ENCODE peak calls at places on chromosomes 7 and 10, in eight cellular contexts. Q is keratinocyte, K is astrocyte, J is fibroblast of lung, D is hepatocyte, A is neural progenitor cell, T is PC-3, C is HCT116. Z is an unnamed sample.

GRCh38 chr10:49280001-49280408 is 19.0 kb upstream of the C10orf71 start:
- DNase-seq in Q (no peak), K (peak), J (peak), D (no peak), A (no peak), T (peak), C (no peak), Z (no peak)

GRCh38 chr7:157875230-157876179 is 538.7 kb downstream of the DNAJB6 start:
- DNase-seq in Q (no peak), K (no peak), J (no peak), D (peak), A (peak), T (peak), C (peak), Z (peak)

GRCh38 chr7:8277394-8277982 is 15.5 kb upstream of the ICA1 start:
- DNase-seq in Q (no peak), K (no peak), J (no peak), D (peak), A (peak), T (peak), C (no peak), Z (peak)

GRCh38 chr10:24951201-24952145 is 933 bp downstream of the PRTFDC1 start:
- DNase-seq in Q (no peak), K (no peak), J (peak), D (peak), A (peak), T (no peak), C (no peak), Z (peak)

GRCh38 chr7:144941127-144941526 is 105.3 kb upstream of the TPK1 start:
- DNase-seq in Q (no peak), K (no peak), J (no peak), D (no peak), A (peak), T (no peak), C (no peak), Z (no peak)

GRCh38 chr10:131689016-131689415 is 211.8 kb upstream of the PPP2R2D start:
- DNase-seq in Q (no peak), K (no peak), J (no peak), D (no peak), A (peak), T (no peak), C (no peak), Z (no peak)

GRCh38 chr10:86855503-86855902 is 99.1 kb downstream of the BMPR1A start:
- DNase-seq in Q (no peak), K (no peak), J (no peak), D (no peak), A (no peak), T (no peak), C (no peak), Z (no peak)

GRCh38 chr10:33331020-33331557 is 3.4 kb downstream of the NRP1 start:
- DNase-seq in Q (no peak), K (no peak), J (peak), D (no peak), A (peak), T (peak), C (no peak), Z (no peak)

GRCh38 chr10:111370101-111370500 is 293.3 kb downstream of the ADRA2A start:
- DNase-seq in Q (no peak), K (no peak), J (no peak), D (no peak), A (no peak), T (no peak), C (no peak), Z (no peak)

GRCh38 chr7:27128776-27129728 is 1.5 kb downstream of the HOXA4 start:
- DNase-seq in Q (no peak), K (no peak), J (peak), D (no peak), A (no peak), T (no peak), C (no peak), Z (no peak)
- TF ChIP-seq EZH2 in Q (no peak), K (no peak), J (no peak), D (peak), A (peak), T (no peak), C (no peak), Z (no peak)

GRCh38 chr7:29562307-29562706 is 1.3 kb upstream of the PRR15 start:
- DNase-seq in Q (no peak), K (no peak), J (no peak), D (peak), A (no peak), T (no peak), C (no peak), Z (no peak)
- H3K4me3 ChIP-seq in Q (no peak), K (no peak), J (no peak), D (no peak), A (peak), T (peak), C (peak), Z (no peak)

DNA sequence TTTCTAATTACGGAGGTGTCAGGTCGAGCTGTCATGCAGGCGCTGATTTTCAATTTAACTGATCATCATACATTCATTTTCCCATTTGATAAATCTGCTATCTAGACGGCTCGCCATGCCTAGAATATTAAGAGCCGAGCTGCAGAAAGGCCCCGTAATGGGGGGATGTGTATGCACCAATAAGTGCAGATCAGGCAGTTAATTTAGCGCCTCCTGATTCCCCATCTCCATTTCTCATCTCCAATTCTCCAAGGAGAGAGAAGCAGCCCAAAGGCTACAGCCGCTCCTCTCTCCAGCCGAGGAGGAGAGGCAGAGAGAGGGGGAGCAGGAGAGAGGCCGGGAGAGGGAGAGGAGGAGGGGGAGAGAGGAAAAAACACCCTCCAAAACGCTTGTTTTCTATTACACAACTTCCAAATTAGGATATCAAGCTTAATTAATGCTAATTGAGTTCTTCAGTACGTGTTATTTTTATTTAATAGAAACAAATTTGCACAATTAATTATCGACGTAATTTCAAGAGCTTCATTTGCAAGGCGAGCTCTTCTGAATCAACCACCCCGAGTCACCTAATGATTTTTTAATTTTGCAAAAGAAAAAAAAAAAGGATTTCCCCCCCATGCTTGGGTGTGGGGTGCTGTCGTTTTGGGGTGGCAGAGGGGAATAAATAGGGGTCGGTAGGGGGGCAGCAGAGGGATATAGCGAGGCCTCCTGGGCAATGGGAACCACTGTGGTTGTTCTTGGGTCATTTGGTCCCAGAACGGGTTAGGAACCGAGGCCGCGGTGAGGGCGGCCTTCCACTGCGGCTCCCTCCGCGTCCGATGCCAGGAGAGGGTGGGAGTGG is 7.0 kb downstream of the UNCX start:
- DNase-seq in Q (no peak), K (no peak), J (no peak), D (no peak), A (peak), T (no peak), C (no peak), Z (no peak)
- TF ChIP-seq EZH2 in Q (peak), K (no peak), J (peak), D (peak), A (peak), T (no peak), C (no peak), Z (no peak)

GRCh38 chr10:43687373-43687772 is 38.7 kb upstream of the ZNF32 start:
- DNase-seq in Q (no peak), K (no peak), J (no peak), D (no peak), A (no peak), T (no peak), C (no peak), Z (no peak)

GRCh38 chr10:43688348-43688892 is 39.7 kb upstream of the ZNF32 start:
- DNase-seq in Q (no peak), K (peak), J (peak), D (no peak), A (no peak), T (peak), C (no peak), Z (peak)

GRCh38 chr10:43689955-43690771 is 41.5 kb upstream of the ZNF32 start:
- DNase-seq in Q (no peak), K (peak), J (peak), D (peak), A (peak), T (peak), C (peak), Z (peak)

GRCh38 chr10:43689618-43689954 is 40.9 kb upstream of the ZNF32 start:
- DNase-seq in Q (no peak), K (peak), J (peak), D (peak), A (peak), T (peak), C (no peak), Z (peak)

DNA sequence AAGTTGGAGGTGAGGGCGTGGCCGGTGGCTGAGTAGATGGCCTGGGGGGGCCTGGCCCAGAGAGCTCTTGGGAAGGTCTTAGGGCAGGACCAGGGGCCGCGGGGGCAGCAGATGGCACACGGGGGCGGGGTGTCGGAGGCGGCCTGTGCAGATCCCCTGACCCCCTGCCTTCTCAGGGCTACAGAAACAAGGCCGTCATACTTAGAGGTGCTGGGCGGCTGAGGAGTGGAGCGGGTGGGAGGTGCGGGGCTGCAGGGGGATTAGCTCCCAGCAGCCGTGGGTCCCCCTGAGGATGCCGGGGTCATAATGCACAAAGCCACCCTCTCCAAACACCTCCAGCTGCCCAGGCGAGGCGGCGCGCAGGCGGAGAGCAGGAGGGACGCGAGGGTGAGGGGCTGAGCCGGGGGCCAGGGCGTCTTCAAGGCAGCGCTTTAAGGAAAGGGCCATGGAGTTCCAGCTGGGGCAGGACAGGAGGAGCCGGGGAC is 40.4 kb upstream of the ZNF32 start:
- DNase-seq in Q (no peak), K (no peak), J (no peak), D (no peak), A (no peak), T (no peak), C (no peak), Z (no peak)
- H3K4me3 ChIP-seq in Q (peak), K (peak), J (no peak), D (no peak), A (no peak), T (no peak), C (no peak), Z (no peak)

GRCh38 chr7:151381333-151382078 is 28.3 kb downstream of the WDR86 start:
- DNase-seq in Q (no peak), K (no peak), J (no peak), D (no peak), A (peak), T (no peak), C (no peak), Z (no peak)
- TF ChIP-seq EZH2 in Q (no peak), K (peak), J (peak), D (no peak), A (peak), T (no peak), C (no peak), Z (no peak)

GRCh38 chr7:47601881-47602249 is 20.0 kb upstream of the TNS3 start:
- DNase-seq in Q (no peak), K (no peak), J (no peak), D (no peak), A (no peak), T (no peak), C (no peak), Z (no peak)
- H3K4me3 ChIP-seq in Q (no peak), K (peak), J (no peak), D (no peak), A (no peak), T (peak), C (no peak), Z (no peak)

GRCh38 chr10:116849271-116850057 is at the start of gene ENO4:
- DNase-seq in Q (peak), K (peak), J (peak), D (peak), A (peak), T (peak), C (peak), Z (no peak)
- TF ChIP-seq EZH2 in Q (no peak), K (peak), J (no peak), D (no peak), A (peak), T (no peak), C (no peak), Z (no peak)